ENCODE peak calls at places on chromosomes 1 and 21, in six cellular contexts. P, A, O, I, R and K are unnamed samples.

GRCh38 chr1:164794310-164794709 is 235.3 kb downstream of the PBX1 start:
- DNase-seq in O (no peak), I (peak; percentile 94), P (no peak), A (peak; percentile 70), R (peak; percentile 98), K (no peak)

GRCh38 chr1:30523055-30524020 is 200.0 kb downstream of the MATN1 start:
- DNase-seq in I (peak; percentile 48), P (peak; percentile 33), R (peak; percentile 98), A (no peak), O (no peak), K (no peak)

GRCh38 chr21:38351961-38352521 is 95.2 kb downstream of the KCNJ15 start:
- DNase-seq in O (no peak), A (no peak), P (no peak), I (peak; percentile 90), R (peak; percentile 91), K (no peak)

GRCh38 chr1:16617778-16618580 is 4.6 kb upstream of the NBPF1 start:
- DNase-seq in R (no peak), A (no peak), P (no peak), I (no peak), O (no peak), K (no peak)

GRCh38 chr1:167066333-167067122 is 23.6 kb downstream of the GPA33 start:
- DNase-seq in A (peak; percentile 64), I (peak; percentile 15), P (peak; percentile 72), R (peak; percentile 66), O (peak; percentile 84), K (peak; percentile 77)

GRCh38 chr21:21232320-21232719 is 234.1 kb downstream of the NCAM2 start:
- DNase-seq in R (peak; percentile 61), A (no peak), O (peak; percentile 35), I (peak; percentile 71), P (no peak), K (no peak)

GRCh38 chr21:44615881-44616590 is 4.2 kb downstream of the KRTAP10-8 start:
- DNase-seq in I (no peak), O (no peak), P (no peak), R (no peak), A (no peak), K (no peak)

GRCh38 chr1:51058863-51059262 is 43.2 kb upstream of the C1orf185 start:
- DNase-seq in I (peak; percentile 37), P (no peak), R (peak; percentile 46), O (no peak), A (no peak), K (no peak)

GRCh38 chr1:56550132-56550531 is 29.2 kb downstream of the PLPP3 start:
- DNase-seq in P (no peak), I (no peak), A (no peak), R (no peak), O (no peak), K (no peak)

GRCh38 chr1:14372526-14372925 is 226.0 kb upstream of the KAZN start:
- DNase-seq in P (no peak), R (peak; percentile 77), A (no peak), O (no peak), I (no peak), K (no peak)
- H3K4me1 ChIP-seq in P (no peaks in the 10 kb centered on the region), R (peaks cover 26% of the 10 kb centered on the region), A (no peaks in the 10 kb centered on the region), O (no peaks in the 10 kb centered on the region), I (peaks cover 2% of the 10 kb centered on the region), K (no peaks in the 10 kb centered on the region)

DNA sequence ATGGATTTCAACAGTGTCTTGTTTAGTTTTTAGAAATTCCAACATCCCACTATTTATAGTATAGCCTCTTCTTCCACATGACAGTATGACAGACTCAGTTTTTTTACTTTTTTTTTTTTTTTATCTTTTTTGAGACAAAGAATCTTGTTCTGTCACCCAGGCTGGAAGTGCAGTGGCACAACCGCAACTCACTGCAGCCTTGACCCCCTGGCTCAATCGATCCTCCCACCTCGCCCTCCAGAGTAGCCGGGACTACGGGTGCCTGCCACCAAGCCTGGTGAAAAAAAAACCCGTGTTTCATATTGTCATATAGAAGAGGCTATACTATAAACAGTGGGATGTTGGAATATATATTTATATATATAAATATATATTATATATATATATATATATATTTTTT is 1.2 kb upstream of the DR1 start:
- DNase-seq in I (no peak), R (no peak), P (no peak), A (no peak), O (no peak), K (no peak)
- H3K4me3 ChIP-seq in I (no peak overlapping the region), R (no peak overlapping the region), P (no peak overlapping the region), A (no peak overlapping the region), O (peak overlapping the region; percentile 81), K (no peak overlapping the region)

DNA sequence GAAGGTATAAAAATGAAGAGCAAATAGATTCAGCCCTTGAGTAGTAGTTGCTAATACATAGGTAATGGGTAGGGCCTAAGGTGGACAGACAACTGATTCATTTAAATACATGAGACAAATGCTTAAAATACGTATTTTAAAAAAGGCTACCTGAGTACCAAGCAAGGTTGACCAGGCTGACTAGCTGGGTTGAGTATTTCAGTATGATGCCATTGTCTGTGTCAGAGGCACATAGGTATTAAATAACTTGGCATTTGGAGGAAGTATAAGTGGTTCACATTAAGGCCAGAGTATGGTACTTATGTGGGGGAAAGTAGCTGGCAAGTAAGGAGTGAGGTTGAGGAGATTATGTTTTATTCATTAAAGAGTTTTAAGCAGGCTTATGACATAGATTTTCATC is 19.4 kb downstream of the NEK7 start:
- DNase-seq in O (no peak), A (no peak), P (no peak), R (no peak), I (no peak), K (no peak)
- H3K4me1 ChIP-seq in O (peaks cover 15% of the 10 kb centered on the region), A (no peaks in the 10 kb centered on the region), P (peaks cover 100% of the 10 kb centered on the region), R (peaks cover 93% of the 10 kb centered on the region), I (peaks cover 19% of the 10 kb centered on the region), K (peaks cover 97% of the 10 kb centered on the region)

DNA sequence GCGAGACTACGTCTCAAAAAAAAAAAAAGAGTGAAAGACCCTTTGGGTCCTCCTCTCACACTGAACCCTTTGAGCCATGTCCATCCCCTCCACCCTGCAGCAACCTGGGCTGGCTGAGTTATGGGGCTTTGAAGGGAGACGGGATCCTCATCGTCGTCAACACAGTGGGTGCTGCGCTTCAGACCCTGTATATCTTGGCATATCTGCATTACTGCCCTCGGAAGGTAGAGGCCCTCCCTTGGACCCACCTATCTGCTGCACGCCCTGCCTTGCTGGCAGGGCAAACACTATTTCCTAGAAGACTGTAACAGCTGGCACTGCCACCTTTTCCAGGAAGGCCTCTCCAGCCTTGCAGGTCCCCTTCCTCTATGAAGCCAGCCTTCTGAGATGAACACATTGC is 1.1 kb downstream of the SLC50A1 start:
- DNase-seq in I (no peak), A (no peak), R (no peak), O (no peak), P (no peak), K (no peak)
- H3K4me3 ChIP-seq in I (peak overlapping the region; percentile 5), A (peak overlapping the region; percentile 49), R (peak overlapping the region; percentile 88), O (peak overlapping the region; percentile 47), P (peak overlapping the region; percentile 79), K (peak overlapping the region; percentile 44)

GRCh38 chr21:35136106-35136505 is 87.0 kb upstream of the RUNX1 start:
- DNase-seq in O (no peak), A (no peak), I (no peak), P (no peak), R (no peak), K (no peak)

GRCh38 chr21:35136586-35137254 is 87.6 kb upstream of the RUNX1 start:
- DNase-seq in I (peak; percentile 62), A (no peak), P (no peak), O (no peak), R (peak; percentile 70), K (no peak)

GRCh38 chr21:35142036-35142825 is 93.1 kb upstream of the RUNX1 start:
- DNase-seq in R (no peak), A (no peak), P (no peak), I (no peak), O (no peak), K (no peak)

GRCh38 chr21:35138665-35139381 is 89.7 kb upstream of the RUNX1 start:
- DNase-seq in O (no peak), I (peak; percentile 95), A (no peak), P (no peak), R (peak; percentile 61), K (peak; percentile 69)

GRCh38 chr21:35139382-35139715 is 90.2 kb upstream of the RUNX1 start:
- DNase-seq in R (no peak), P (no peak), I (no peak), O (no peak), A (no peak), K (no peak)
- H3K4me1 ChIP-seq in R (peaks cover 31% of the 10 kb centered on the region), P (no peaks in the 10 kb centered on the region), I (peaks cover 14% of the 10 kb centered on the region), O (no peaks in the 10 kb centered on the region), A (no peaks in the 10 kb centered on the region), K (peaks cover 14% of the 10 kb centered on the region)

GRCh38 chr1:235971020-235971419 is 93.9 kb downstream of the NID1 start:
- DNase-seq in I (no peak), A (no peak), O (no peak), P (no peak), R (no peak), K (no peak)

GRCh38 chr1:235972316-235973090 is 92.4 kb downstream of the NID1 start:
- DNase-seq in I (peak; percentile 89), P (no peak), O (no peak), A (no peak), R (peak; percentile 84), K (no peak)

GRCh38 chr1:235968837-235969236 is 96.1 kb downstream of the NID1 start:
- DNase-seq in I (no peak), P (no peak), A (no peak), O (no peak), R (no peak), K (no peak)

GRCh38 chr1:235974616-235975015 is 90.3 kb downstream of the NID1 start:
- DNase-seq in O (no peak), P (no peak), I (peak; percentile 31), R (no peak), A (no peak), K (no peak)

GRCh38 chr1:235971571-235972315 is 93.1 kb downstream of the NID1 start:
- DNase-seq in A (peak; percentile 82), P (peak; percentile 92), I (peak; percentile 93), O (peak; percentile 92), R (peak; percentile 97), K (peak; percentile 73)
- H3K4me3 ChIP-seq in A (peak overlapping the region; percentile 20), P (peak overlapping the region; percentile 59), I (peak overlapping the region; percentile 40), O (peak overlapping the region; percentile 18), R (peak overlapping the region; percentile 75), K (peak overlapping the region; percentile 41)

DNA sequence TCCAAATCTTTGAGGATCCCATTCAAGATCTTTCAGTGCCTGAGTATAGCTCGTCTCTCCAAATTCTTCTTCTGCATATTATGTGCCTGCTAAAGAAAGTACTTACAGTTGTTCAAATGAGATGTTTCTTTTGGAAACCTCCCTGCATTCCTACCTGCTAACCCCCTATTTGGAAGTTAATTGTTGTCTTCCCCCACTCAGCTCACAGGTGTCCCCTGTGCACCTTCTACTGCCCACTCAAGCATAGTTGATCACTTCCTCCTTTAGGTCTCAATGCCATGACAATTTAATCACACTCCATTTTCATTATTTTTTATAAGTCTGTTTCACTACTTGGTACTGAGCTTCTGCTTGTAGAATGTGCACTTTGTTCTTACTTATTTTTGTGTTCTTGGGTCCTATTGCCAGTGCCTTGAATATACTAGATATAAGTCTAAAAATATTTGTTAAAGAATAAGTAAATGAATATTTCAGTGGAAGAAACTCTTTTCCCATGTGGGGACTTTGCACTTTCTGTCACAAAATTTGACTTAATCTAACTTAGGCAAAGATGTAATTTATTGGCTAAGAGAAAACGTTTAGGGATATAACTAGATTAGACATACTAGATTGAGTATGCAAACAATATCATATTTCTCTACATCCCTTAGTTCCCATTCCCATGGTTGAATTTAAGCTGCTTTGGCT is 16.2 kb upstream of the PTPRC start:
- DNase-seq in P (no peak), O (no peak), A (no peak), R (no peak), I (no peak), K (no peak)
- H3K4me1 ChIP-seq in P (no peaks in the 10 kb centered on the region), O (no peaks in the 10 kb centered on the region), A (no peaks in the 10 kb centered on the region), R (peaks cover 17% of the 10 kb centered on the region), I (no peaks in the 10 kb centered on the region), K (peaks cover 98% of the 10 kb centered on the region)

GRCh38 chr1:192635041-192635440 is 906 bp upstream of the RGS13 start:
- DNase-seq in R (no peak), A (no peak), I (no peak), O (no peak), P (no peak), K (no peak)
- H3K4me3 ChIP-seq in R (no peak overlapping the region), A (no peak overlapping the region), I (no peak overlapping the region), O (no peak overlapping the region), P (no peak overlapping the region), K (no peak overlapping the region)